ENCODE peak calls at places on chromosomes 1 and 21, in nine cellular contexts. One of them, this sample, is unnamed.

GRCh38 chr1:228459091-228459993 is 27.8 kb upstream of the RNF187 start:
- DNase-seq in aorta: peak
- DNase-seq in tibial artery: peak
- DNase-seq in RWPE1: peak
- DNase-seq in mesendoderm: peak
- DNase-seq in left ventricle myocardium inferior: peak
- DNase-seq in right cardiac atrium: peak
- DNase-seq in SJCRH30: no peak
- DNase-seq in lower lobe of right lung: no peak
- DNase-seq in this sample: peak

GRCh38 chr1:194076646-194077045 is 890.2 kb upstream of the B3GALT2 start:
- DNase-seq in left ventricle myocardium inferior: no peak
- DNase-seq in RWPE1: no peak
- DNase-seq in right cardiac atrium: no peak
- DNase-seq in aorta: no peak
- DNase-seq in mesendoderm: no peak
- DNase-seq in SJCRH30: peak
- DNase-seq in tibial artery: no peak
- DNase-seq in lower lobe of right lung: no peak
- DNase-seq in this sample: no peak

GRCh38 chr1:228734881-228735801 is at the start of gene RHOU:
- DNase-seq in left ventricle myocardium inferior: peak
- DNase-seq in aorta: peak
- DNase-seq in right cardiac atrium: peak
- DNase-seq in RWPE1: peak
- DNase-seq in tibial artery: peak
- DNase-seq in lower lobe of right lung: peak
- DNase-seq in mesendoderm: peak
- DNase-seq in SJCRH30: peak
- DNase-seq in this sample: peak

GRCh38 chr21:46008893-46009635 is 27.5 kb downstream of the COL6A1 start:
- DNase-seq in tibial artery: no peak
- DNase-seq in right cardiac atrium: no peak
- DNase-seq in lower lobe of right lung: no peak
- DNase-seq in SJCRH30: no peak
- DNase-seq in mesendoderm: no peak
- DNase-seq in aorta: peak
- DNase-seq in left ventricle myocardium inferior: no peak
- DNase-seq in RWPE1: no peak
- DNase-seq in this sample: no peak

GRCh38 chr1:175267716-175268416 is 75.3 kb upstream of the KIAA0040 start:
- DNase-seq in left ventricle myocardium inferior: peak
- DNase-seq in right cardiac atrium: peak
- DNase-seq in tibial artery: peak
- DNase-seq in RWPE1: no peak
- DNase-seq in aorta: no peak
- DNase-seq in lower lobe of right lung: no peak
- DNase-seq in SJCRH30: peak
- DNase-seq in mesendoderm: peak
- DNase-seq in this sample: peak

GRCh38 chr1:94723899-94724298 is 96.3 kb upstream of the SLC44A3 start:
- DNase-seq in lower lobe of right lung: no peak
- DNase-seq in RWPE1: no peak
- DNase-seq in tibial artery: no peak
- DNase-seq in mesendoderm: no peak
- DNase-seq in SJCRH30: no peak
- DNase-seq in right cardiac atrium: no peak
- DNase-seq in aorta: no peak
- DNase-seq in left ventricle myocardium inferior: no peak
- DNase-seq in this sample: no peak

GRCh38 chr1:32650752-32651460 is at the start of gene RBBP4:
- DNase-seq in SJCRH30: peak
- DNase-seq in lower lobe of right lung: peak
- DNase-seq in tibial artery: peak
- DNase-seq in mesendoderm: peak
- DNase-seq in RWPE1: peak
- DNase-seq in right cardiac atrium: peak
- DNase-seq in aorta: peak
- DNase-seq in left ventricle myocardium inferior: peak
- DNase-seq in this sample: peak

GRCh38 chr21:35925497-35925896 is 134.8 kb downstream of the SETD4 start:
- DNase-seq in lower lobe of right lung: no peak
- DNase-seq in aorta: peak
- DNase-seq in left ventricle myocardium inferior: no peak
- DNase-seq in RWPE1: peak
- DNase-seq in SJCRH30: peak
- DNase-seq in right cardiac atrium: no peak
- DNase-seq in mesendoderm: no peak
- DNase-seq in tibial artery: no peak
- DNase-seq in this sample: no peak

GRCh38 chr1:17120962-17121837 is 1.9 kb upstream of the PADI2 start:
- DNase-seq in mesendoderm: no peak
- DNase-seq in tibial artery: no peak
- DNase-seq in SJCRH30: peak
- DNase-seq in RWPE1: no peak
- DNase-seq in lower lobe of right lung: no peak
- DNase-seq in aorta: no peak
- DNase-seq in right cardiac atrium: no peak
- DNase-seq in left ventricle myocardium inferior: no peak
- DNase-seq in this sample: peak

GRCh38 chr1:230517786-230518185 is 91.7 kb upstream of the PGBD5 start:
- DNase-seq in mesendoderm: no peak
- DNase-seq in right cardiac atrium: no peak
- DNase-seq in tibial artery: no peak
- DNase-seq in left ventricle myocardium inferior: no peak
- DNase-seq in aorta: no peak
- DNase-seq in RWPE1: peak
- DNase-seq in SJCRH30: peak
- DNase-seq in lower lobe of right lung: no peak
- DNase-seq in this sample: peak

GRCh38 chr1:170377440-170377839 is 154.5 kb upstream of the GORAB start:
- DNase-seq in left ventricle myocardium inferior: no peak
- DNase-seq in tibial artery: no peak
- DNase-seq in right cardiac atrium: no peak
- DNase-seq in SJCRH30: no peak
- DNase-seq in mesendoderm: no peak
- DNase-seq in RWPE1: no peak
- DNase-seq in lower lobe of right lung: no peak
- DNase-seq in aorta: no peak
- DNase-seq in this sample: no peak

GRCh38 chr1:156319664-156320063 is 18.4 kb downstream of the CCT3 start:
- DNase-seq in right cardiac atrium: no peak
- DNase-seq in RWPE1: peak
- DNase-seq in tibial artery: no peak
- DNase-seq in left ventricle myocardium inferior: no peak
- DNase-seq in lower lobe of right lung: no peak
- DNase-seq in mesendoderm: peak
- DNase-seq in aorta: no peak
- DNase-seq in SJCRH30: peak
- DNase-seq in this sample: no peak

GRCh38 chr1:194717941-194718340 is 1531.5 kb upstream of the B3GALT2 start:
- DNase-seq in aorta: no peak
- DNase-seq in RWPE1: no peak
- DNase-seq in left ventricle myocardium inferior: no peak
- DNase-seq in lower lobe of right lung: no peak
- DNase-seq in SJCRH30: no peak
- DNase-seq in mesendoderm: no peak
- DNase-seq in right cardiac atrium: no peak
- DNase-seq in tibial artery: no peak
- DNase-seq in this sample: no peak

GRCh38 chr1:179866616-179867015 is 11.0 kb downstream of the TOR1AIP2 start:
- DNase-seq in mesendoderm: peak
- DNase-seq in tibial artery: no peak
- DNase-seq in left ventricle myocardium inferior: no peak
- DNase-seq in RWPE1: no peak
- DNase-seq in lower lobe of right lung: no peak
- DNase-seq in right cardiac atrium: no peak
- DNase-seq in SJCRH30: no peak
- DNase-seq in aorta: no peak
- DNase-seq in this sample: no peak

DNA sequence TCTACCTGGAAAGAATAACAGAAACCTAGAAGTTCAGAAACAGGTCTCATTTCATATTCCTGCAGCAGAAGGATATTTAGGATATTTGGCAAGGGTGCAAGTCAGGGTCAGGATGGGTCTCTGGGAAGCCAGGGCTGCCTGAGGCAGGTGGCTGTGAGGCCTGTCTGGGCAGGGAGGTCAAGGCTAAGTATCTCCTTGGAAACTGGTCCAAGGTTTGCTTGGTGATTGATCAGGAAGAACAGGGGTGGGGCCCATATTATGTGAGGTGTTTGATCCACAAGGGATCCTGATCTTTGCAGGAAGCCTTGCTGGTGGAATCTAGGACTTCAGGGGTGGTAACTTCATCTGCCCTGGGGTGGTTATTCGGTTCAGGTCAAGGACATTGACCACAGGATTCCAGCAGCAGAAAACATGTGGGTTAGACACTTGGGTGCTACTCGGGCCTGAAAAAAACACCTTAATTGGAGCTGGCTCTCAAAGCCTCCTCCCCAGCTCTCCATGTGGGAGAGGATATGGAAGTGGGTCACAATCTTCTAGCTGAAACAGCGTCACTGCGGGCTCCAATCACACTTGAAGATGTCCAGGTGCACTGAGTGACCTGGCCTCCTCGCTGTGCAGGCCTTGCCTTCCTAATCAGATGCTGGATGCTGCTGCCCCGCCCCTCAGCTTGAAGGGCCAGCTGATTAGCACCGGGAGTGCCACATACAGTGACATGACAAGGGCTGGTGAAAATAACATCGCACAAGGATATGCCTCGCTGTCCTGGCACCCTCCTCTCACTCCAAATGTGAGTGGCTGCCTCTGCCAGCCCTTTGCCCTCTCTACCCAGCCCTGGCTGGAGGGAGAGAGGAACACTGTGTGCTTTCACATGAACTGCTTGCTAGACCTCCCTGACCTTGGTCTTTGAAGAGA is 8.7 kb downstream of the CTNNBIP1 start:
- DNase-seq in tibial artery: no peak
- DNase-seq in SJCRH30: no peak
- DNase-seq in RWPE1: no peak
- DNase-seq in right cardiac atrium: peak
- DNase-seq in left ventricle myocardium inferior: peak
- DNase-seq in aorta: no peak
- DNase-seq in lower lobe of right lung: peak
- DNase-seq in mesendoderm: no peak
- DNase-seq in this sample: no peak
- H3K27ac ChIP-seq in tibial artery: peak
- H3K27ac ChIP-seq in SJCRH30: no peak
- H3K27ac ChIP-seq in RWPE1: peak
- H3K27ac ChIP-seq in right cardiac atrium: peak
- H3K27ac ChIP-seq in left ventricle myocardium inferior: peak
- H3K27ac ChIP-seq in aorta: no peak
- H3K27ac ChIP-seq in lower lobe of right lung: peak
- H3K27ac ChIP-seq in mesendoderm: no peak
- H3K27ac ChIP-seq in this sample: peak

DNA sequence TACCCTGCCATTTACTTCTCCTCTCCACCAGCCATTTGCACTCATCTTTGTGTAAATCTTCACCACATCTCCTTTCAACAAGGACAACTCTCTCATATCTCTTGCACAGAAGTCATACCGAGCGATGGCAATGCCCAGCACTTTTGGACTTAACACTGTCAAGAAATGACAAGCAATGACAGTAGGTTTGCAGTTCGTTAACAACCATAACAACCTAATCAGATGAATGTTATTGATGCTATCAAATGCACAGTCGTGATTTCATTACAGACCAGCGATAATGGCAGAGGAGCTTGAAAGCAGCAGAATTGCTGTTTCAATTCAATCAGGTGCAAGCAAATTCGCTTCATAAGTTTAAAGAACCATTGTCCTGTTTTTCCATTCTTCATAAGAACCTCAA is 390.9 kb downstream of the VAV3 start:
- DNase-seq in SJCRH30: no peak
- DNase-seq in aorta: no peak
- DNase-seq in right cardiac atrium: no peak
- DNase-seq in RWPE1: no peak
- DNase-seq in lower lobe of right lung: no peak
- DNase-seq in left ventricle myocardium inferior: no peak
- DNase-seq in mesendoderm: no peak
- DNase-seq in tibial artery: no peak
- DNase-seq in this sample: no peak
- H3K27ac ChIP-seq in SJCRH30: no peak
- H3K27ac ChIP-seq in aorta: no peak
- H3K27ac ChIP-seq in right cardiac atrium: no peak
- H3K27ac ChIP-seq in RWPE1: peak
- H3K27ac ChIP-seq in lower lobe of right lung: no peak
- H3K27ac ChIP-seq in left ventricle myocardium inferior: no peak
- H3K27ac ChIP-seq in mesendoderm: no peak
- H3K27ac ChIP-seq in tibial artery: no peak
- H3K27ac ChIP-seq in this sample: no peak

GRCh38 chr1:157819215-157819614 is 705 bp downstream of the FCRL1 start:
- DNase-seq in aorta: no peak
- DNase-seq in mesendoderm: no peak
- DNase-seq in right cardiac atrium: no peak
- DNase-seq in lower lobe of right lung: no peak
- DNase-seq in RWPE1: no peak
- DNase-seq in SJCRH30: no peak
- DNase-seq in tibial artery: no peak
- DNase-seq in left ventricle myocardium inferior: no peak
- DNase-seq in this sample: no peak
- H3K27ac ChIP-seq in aorta: no peak
- H3K27ac ChIP-seq in mesendoderm: no peak
- H3K27ac ChIP-seq in right cardiac atrium: no peak
- H3K27ac ChIP-seq in lower lobe of right lung: no peak
- H3K27ac ChIP-seq in RWPE1: no peak
- H3K27ac ChIP-seq in SJCRH30: no peak
- H3K27ac ChIP-seq in tibial artery: no peak
- H3K27ac ChIP-seq in left ventricle myocardium inferior: no peak
- H3K27ac ChIP-seq in this sample: no peak

DNA sequence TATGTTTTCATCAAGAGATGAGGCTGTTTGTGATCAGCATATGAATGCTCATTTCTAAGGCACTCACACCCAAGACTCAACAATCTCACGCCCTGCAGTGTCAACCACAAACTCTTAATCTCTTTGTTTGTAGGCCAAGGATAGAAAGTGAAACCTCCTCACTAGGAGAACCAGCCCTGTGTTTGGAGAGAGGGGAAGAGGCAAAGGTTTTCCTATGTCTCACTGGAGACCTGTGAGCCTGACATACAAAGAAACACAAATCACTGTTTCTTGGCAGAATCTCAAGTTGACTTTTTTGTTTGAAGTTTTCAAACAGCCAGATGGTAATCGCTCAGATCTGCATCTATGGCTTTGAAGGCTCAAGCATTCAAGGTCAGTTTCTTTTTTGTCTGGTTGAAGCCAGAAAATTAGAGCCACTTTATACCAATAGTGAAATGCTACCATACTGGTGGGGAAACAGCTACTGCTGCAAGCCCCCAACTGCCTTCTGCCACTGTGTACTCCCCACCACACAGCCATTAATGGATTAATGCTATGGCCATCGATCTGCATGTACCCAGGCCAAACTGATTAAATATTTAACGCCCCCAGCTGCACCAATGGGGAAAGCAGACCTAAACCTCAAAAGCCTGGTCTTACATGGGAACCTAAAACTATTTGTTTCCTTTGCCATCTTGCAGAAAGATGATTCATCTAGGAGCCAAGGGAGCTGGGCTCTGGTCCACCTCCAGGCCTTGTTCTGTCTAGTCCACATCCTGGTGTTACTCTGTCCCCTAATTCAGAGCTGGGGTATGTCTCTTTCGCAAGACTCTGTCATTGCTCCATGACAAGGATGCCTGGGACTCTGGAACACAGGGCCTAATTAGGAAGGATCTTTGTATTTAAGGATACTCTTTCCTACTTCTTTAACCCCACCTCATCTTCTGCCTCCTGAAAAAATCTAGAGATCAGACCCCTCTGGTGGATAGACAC is 16.3 kb downstream of the PDZK1 start:
- DNase-seq in mesendoderm: peak
- DNase-seq in lower lobe of right lung: no peak
- DNase-seq in right cardiac atrium: no peak
- DNase-seq in RWPE1: peak
- DNase-seq in left ventricle myocardium inferior: no peak
- DNase-seq in SJCRH30: peak
- DNase-seq in tibial artery: no peak
- DNase-seq in aorta: no peak
- DNase-seq in this sample: no peak
- H3K27ac ChIP-seq in mesendoderm: no peak
- H3K27ac ChIP-seq in lower lobe of right lung: no peak
- H3K27ac ChIP-seq in right cardiac atrium: no peak
- H3K27ac ChIP-seq in RWPE1: peak
- H3K27ac ChIP-seq in left ventricle myocardium inferior: no peak
- H3K27ac ChIP-seq in SJCRH30: peak
- H3K27ac ChIP-seq in tibial artery: no peak
- H3K27ac ChIP-seq in aorta: no peak
- H3K27ac ChIP-seq in this sample: no peak

This sample was measured in psoas muscle.